ENCODE peak calls at places on chromosomes 11 and 22, in nine cellular contexts. One of them, this sample, is unnamed.

GRCh38 chr11:61972796-61973602 is 5.6 kb upstream of the FTH1 start:
- DNase-seq in skeletal muscle cell: no peak
- DNase-seq in spleen: peak; percentile 71
- DNase-seq in foreskin fibroblast: peak; percentile 85
- DNase-seq in cardiac fibroblast: peak; percentile 94
- DNase-seq in right lobe of liver: peak; percentile 30
- DNase-seq in left lung: peak; percentile 58
- DNase-seq in effector memory CD4-positive, alpha-beta T cell: no peak
- DNase-seq in IMR-90: peak; percentile 91
- DNase-seq in this sample: peak; percentile 89

GRCh38 chr11:44346983-44347382 is 37.0 kb upstream of the ALX4 start:
- DNase-seq in right lobe of liver: no peak
- DNase-seq in foreskin fibroblast: no peak
- DNase-seq in IMR-90: no peak
- DNase-seq in skeletal muscle cell: no peak
- DNase-seq in left lung: no peak
- DNase-seq in cardiac fibroblast: no peak
- DNase-seq in spleen: no peak
- DNase-seq in effector memory CD4-positive, alpha-beta T cell: no peak
- DNase-seq in this sample: no peak

GRCh38 chr11:64911142-64911541 is 5.9 kb downstream of the ATG2A start:
- DNase-seq in cardiac fibroblast: no peak
- DNase-seq in right lobe of liver: no peak
- DNase-seq in foreskin fibroblast: no peak
- DNase-seq in left lung: no peak
- DNase-seq in spleen: no peak
- DNase-seq in IMR-90: no peak
- DNase-seq in effector memory CD4-positive, alpha-beta T cell: no peak
- DNase-seq in skeletal muscle cell: no peak
- DNase-seq in this sample: no peak

GRCh38 chr22:45225732-45226560 is 14.7 kb downstream of the KIAA0930 start:
- DNase-seq in effector memory CD4-positive, alpha-beta T cell: no peak
- DNase-seq in foreskin fibroblast: peak; percentile 86
- DNase-seq in IMR-90: peak; percentile 70
- DNase-seq in spleen: peak; percentile 83
- DNase-seq in right lobe of liver: peak; percentile 57
- DNase-seq in left lung: peak; percentile 63
- DNase-seq in cardiac fibroblast: peak; percentile 54
- DNase-seq in skeletal muscle cell: no peak
- DNase-seq in this sample: no peak

GRCh38 chr11:128476729-128477128 is 110.6 kb downstream of the ETS1 start:
- DNase-seq in cardiac fibroblast: peak; percentile 78
- DNase-seq in effector memory CD4-positive, alpha-beta T cell: peak; percentile 74
- DNase-seq in spleen: no peak
- DNase-seq in IMR-90: no peak
- DNase-seq in foreskin fibroblast: no peak
- DNase-seq in left lung: no peak
- DNase-seq in skeletal muscle cell: no peak
- DNase-seq in right lobe of liver: no peak
- DNase-seq in this sample: no peak

GRCh38 chr22:50483977-50484853 is 2.4 kb upstream of the MIOX start:
- DNase-seq in skeletal muscle cell: no peak
- DNase-seq in IMR-90: no peak
- DNase-seq in right lobe of liver: peak; percentile 17
- DNase-seq in effector memory CD4-positive, alpha-beta T cell: no peak
- DNase-seq in cardiac fibroblast: no peak
- DNase-seq in foreskin fibroblast: no peak
- DNase-seq in spleen: no peak
- DNase-seq in left lung: no peak
- DNase-seq in this sample: no peak

GRCh38 chr22:30313527-30314385 is 13.0 kb downstream of the TBC1D10A start:
- DNase-seq in left lung: no peak
- DNase-seq in IMR-90: no peak
- DNase-seq in skeletal muscle cell: no peak
- DNase-seq in right lobe of liver: no peak
- DNase-seq in foreskin fibroblast: no peak
- DNase-seq in spleen: no peak
- DNase-seq in effector memory CD4-positive, alpha-beta T cell: no peak
- DNase-seq in cardiac fibroblast: no peak
- DNase-seq in this sample: no peak

GRCh38 chr11:22634897-22635629 is 9.4 kb upstream of the FANCF start:
- DNase-seq in skeletal muscle cell: peak; percentile 58
- DNase-seq in left lung: no peak
- DNase-seq in right lobe of liver: peak; percentile 61
- DNase-seq in IMR-90: peak; percentile 18
- DNase-seq in effector memory CD4-positive, alpha-beta T cell: no peak
- DNase-seq in spleen: peak; percentile 40
- DNase-seq in foreskin fibroblast: peak; percentile 31
- DNase-seq in cardiac fibroblast: peak; percentile 26
- DNase-seq in this sample: no peak

GRCh38 chr11:1745701-1746320 is 4.6 kb downstream of the IFITM10 start:
- DNase-seq in effector memory CD4-positive, alpha-beta T cell: no peak
- DNase-seq in spleen: no peak
- DNase-seq in foreskin fibroblast: no peak
- DNase-seq in left lung: peak; percentile 13
- DNase-seq in skeletal muscle cell: no peak
- DNase-seq in cardiac fibroblast: no peak
- DNase-seq in IMR-90: no peak
- DNase-seq in right lobe of liver: no peak
- DNase-seq in this sample: no peak

GRCh38 chr22:35538801-35539321 is 1.8 kb upstream of the RASD2 start:
- DNase-seq in spleen: no peak
- DNase-seq in right lobe of liver: peak; percentile 67
- DNase-seq in skeletal muscle cell: no peak
- DNase-seq in foreskin fibroblast: peak; percentile 52
- DNase-seq in IMR-90: no peak
- DNase-seq in cardiac fibroblast: no peak
- DNase-seq in left lung: no peak
- DNase-seq in effector memory CD4-positive, alpha-beta T cell: no peak
- DNase-seq in this sample: no peak

GRCh38 chr22:19795617-19796008 is 35.0 kb downstream of the TBX1 start:
- DNase-seq in foreskin fibroblast: peak; percentile 85
- DNase-seq in spleen: no peak
- DNase-seq in effector memory CD4-positive, alpha-beta T cell: no peak
- DNase-seq in left lung: no peak
- DNase-seq in cardiac fibroblast: no peak
- DNase-seq in IMR-90: peak; percentile 34
- DNase-seq in right lobe of liver: no peak
- DNase-seq in skeletal muscle cell: no peak
- DNase-seq in this sample: no peak

GRCh38 chr11:67584205-67584880 is 731 bp downstream of the GSTP1 start:
- DNase-seq in cardiac fibroblast: peak; percentile 73
- DNase-seq in spleen: peak; percentile 91
- DNase-seq in right lobe of liver: peak; percentile 54
- DNase-seq in IMR-90: peak; percentile 54
- DNase-seq in foreskin fibroblast: peak; percentile 80
- DNase-seq in left lung: peak; percentile 82
- DNase-seq in effector memory CD4-positive, alpha-beta T cell: no peak
- DNase-seq in skeletal muscle cell: no peak
- DNase-seq in this sample: no peak

GRCh38 chr11:109000531-109000930 is 335.7 kb downstream of the DDX10 start:
- DNase-seq in skeletal muscle cell: no peak
- DNase-seq in effector memory CD4-positive, alpha-beta T cell: no peak
- DNase-seq in spleen: no peak
- DNase-seq in IMR-90: no peak
- DNase-seq in right lobe of liver: no peak
- DNase-seq in foreskin fibroblast: no peak
- DNase-seq in cardiac fibroblast: no peak
- DNase-seq in left lung: no peak
- DNase-seq in this sample: no peak

GRCh38 chr22:43313497-43314474 is 29.4 kb downstream of the SCUBE1 start:
- DNase-seq in spleen: peak; percentile 33
- DNase-seq in right lobe of liver: no peak
- DNase-seq in IMR-90: no peak
- DNase-seq in effector memory CD4-positive, alpha-beta T cell: no peak
- DNase-seq in left lung: no peak
- DNase-seq in cardiac fibroblast: no peak
- DNase-seq in skeletal muscle cell: peak; percentile 11
- DNase-seq in foreskin fibroblast: no peak
- DNase-seq in this sample: no peak

GRCh38 chr22:46829140-46829891 is 66.9 kb downstream of the TBC1D22A start:
- DNase-seq in effector memory CD4-positive, alpha-beta T cell: no peak
- DNase-seq in foreskin fibroblast: peak; percentile 90
- DNase-seq in spleen: no peak
- DNase-seq in IMR-90: peak; percentile 94
- DNase-seq in cardiac fibroblast: peak; percentile 89
- DNase-seq in left lung: no peak
- DNase-seq in right lobe of liver: no peak
- DNase-seq in skeletal muscle cell: peak; percentile 66
- DNase-seq in this sample: peak; percentile 86

GRCh38 chr11:121309688-121310087 is 17.1 kb downstream of the SC5D start:
- DNase-seq in cardiac fibroblast: no peak
- DNase-seq in IMR-90: no peak
- DNase-seq in spleen: no peak
- DNase-seq in skeletal muscle cell: no peak
- DNase-seq in right lobe of liver: no peak
- DNase-seq in foreskin fibroblast: no peak
- DNase-seq in effector memory CD4-positive, alpha-beta T cell: no peak
- DNase-seq in left lung: no peak
- DNase-seq in this sample: no peak

GRCh38 chr11:57405271-57405890 is 14.9 kb upstream of the PRG2 start:
- DNase-seq in IMR-90: no peak
- DNase-seq in spleen: no peak
- DNase-seq in effector memory CD4-positive, alpha-beta T cell: no peak
- DNase-seq in skeletal muscle cell: no peak
- DNase-seq in foreskin fibroblast: peak; percentile 38
- DNase-seq in cardiac fibroblast: no peak
- DNase-seq in right lobe of liver: no peak
- DNase-seq in left lung: no peak
- DNase-seq in this sample: no peak

GRCh38 chr11:39365809-39366436 is 2093.5 kb downstream of the LRRC4C start:
- DNase-seq in foreskin fibroblast: no peak
- DNase-seq in spleen: no peak
- DNase-seq in effector memory CD4-positive, alpha-beta T cell: no peak
- DNase-seq in left lung: no peak
- DNase-seq in skeletal muscle cell: no peak
- DNase-seq in cardiac fibroblast: peak; percentile 2
- DNase-seq in IMR-90: no peak
- DNase-seq in right lobe of liver: no peak
- DNase-seq in this sample: no peak

GRCh38 chr22:21029486-21030025 is 2.8 kb downstream of the SLC7A4 start:
- DNase-seq in effector memory CD4-positive, alpha-beta T cell: no peak
- DNase-seq in right lobe of liver: no peak
- DNase-seq in spleen: no peak
- DNase-seq in skeletal muscle cell: no peak
- DNase-seq in foreskin fibroblast: no peak
- DNase-seq in cardiac fibroblast: no peak
- DNase-seq in left lung: no peak
- DNase-seq in IMR-90: no peak
- DNase-seq in this sample: no peak

GRCh38 chr22:50318698-50319411 is 8.0 kb downstream of the DENND6B start:
- DNase-seq in foreskin fibroblast: no peak
- DNase-seq in right lobe of liver: no peak
- DNase-seq in IMR-90: no peak
- DNase-seq in spleen: no peak
- DNase-seq in cardiac fibroblast: no peak
- DNase-seq in skeletal muscle cell: no peak
- DNase-seq in left lung: no peak
- DNase-seq in effector memory CD4-positive, alpha-beta T cell: no peak
- DNase-seq in this sample: no peak

GRCh38 chr11:47886096-47886495 is 37.9 kb upstream of the NUP160 start:
- DNase-seq in left lung: peak; percentile 47
- DNase-seq in effector memory CD4-positive, alpha-beta T cell: no peak
- DNase-seq in IMR-90: peak; percentile 80
- DNase-seq in foreskin fibroblast: peak; percentile 83
- DNase-seq in cardiac fibroblast: peak; percentile 90
- DNase-seq in skeletal muscle cell: no peak
- DNase-seq in right lobe of liver: no peak
- DNase-seq in spleen: peak; percentile 12
- DNase-seq in this sample: peak; percentile 49

GRCh38 chr11:47899801-47900200 is 51.7 kb upstream of the NUP160 start:
- DNase-seq in foreskin fibroblast: no peak
- DNase-seq in right lobe of liver: no peak
- DNase-seq in cardiac fibroblast: no peak
- DNase-seq in effector memory CD4-positive, alpha-beta T cell: no peak
- DNase-seq in IMR-90: no peak
- DNase-seq in skeletal muscle cell: no peak
- DNase-seq in spleen: peak; percentile 85
- DNase-seq in left lung: no peak
- DNase-seq in this sample: no peak

GRCh38 chr11:74453373-74453975 is 13.9 kb downstream of the KCNE3 start:
- DNase-seq in spleen: peak; percentile 88
- DNase-seq in effector memory CD4-positive, alpha-beta T cell: no peak
- DNase-seq in foreskin fibroblast: peak; percentile 76
- DNase-seq in right lobe of liver: peak; percentile 72
- DNase-seq in left lung: peak; percentile 65
- DNase-seq in skeletal muscle cell: no peak
- DNase-seq in IMR-90: peak; percentile 63
- DNase-seq in cardiac fibroblast: peak; percentile 80
- DNase-seq in this sample: no peak

GRCh38 chr22:24420072-24420976 is 7.1 kb upstream of the ADORA2A start:
- DNase-seq in foreskin fibroblast: no peak
- DNase-seq in effector memory CD4-positive, alpha-beta T cell: no peak
- DNase-seq in right lobe of liver: no peak
- DNase-seq in skeletal muscle cell: no peak
- DNase-seq in IMR-90: no peak
- DNase-seq in cardiac fibroblast: no peak
- DNase-seq in left lung: no peak
- DNase-seq in spleen: peak; percentile 78
- DNase-seq in this sample: no peak
- H3K4me3 ChIP-seq in foreskin fibroblast: no peak overlapping the region
- H3K4me3 ChIP-seq in effector memory CD4-positive, alpha-beta T cell: no peak overlapping the region
- H3K4me3 ChIP-seq in right lobe of liver: no peak overlapping the region
- H3K4me3 ChIP-seq in skeletal muscle cell: no peak overlapping the region
- H3K4me3 ChIP-seq in IMR-90: no peak overlapping the region
- H3K4me3 ChIP-seq in cardiac fibroblast: no peak overlapping the region
- H3K4me3 ChIP-seq in left lung: no peak overlapping the region
- H3K4me3 ChIP-seq in spleen: no peak overlapping the region
- H3K4me3 ChIP-seq in this sample: no peak overlapping the region

GRCh38 chr11:12377106-12377823 is at the start of gene PARVA:
- DNase-seq in foreskin fibroblast: peak; percentile 94
- DNase-seq in right lobe of liver: peak; percentile 64
- DNase-seq in left lung: peak; percentile 50
- DNase-seq in effector memory CD4-positive, alpha-beta T cell: no peak
- DNase-seq in IMR-90: peak; percentile 81
- DNase-seq in skeletal muscle cell: no peak
- DNase-seq in spleen: no peak
- DNase-seq in cardiac fibroblast: peak; percentile 91
- DNase-seq in this sample: peak; percentile 31
- H3K4me3 ChIP-seq in foreskin fibroblast: peak within 1 kb of the TSS; percentile 89
- H3K4me3 ChIP-seq in right lobe of liver: peak within 1 kb of the TSS; percentile 56
- H3K4me3 ChIP-seq in left lung: peak within 1 kb of the TSS; percentile 45
- H3K4me3 ChIP-seq in effector memory CD4-positive, alpha-beta T cell: peak within 1 kb of the TSS; percentile 56
- H3K4me3 ChIP-seq in IMR-90: peak within 1 kb of the TSS; percentile 96
- H3K4me3 ChIP-seq in skeletal muscle cell: peak within 1 kb of the TSS; percentile 69
- H3K4me3 ChIP-seq in spleen: peak within 1 kb of the TSS; percentile 35
- H3K4me3 ChIP-seq in cardiac fibroblast: peak within 1 kb of the TSS; percentile 71
- H3K4me3 ChIP-seq in this sample: peak within 1 kb of the TSS; percentile 79

GRCh38 chr11:9568854-9569587 is 4.4 kb upstream of the WEE1 start:
- DNase-seq in skeletal muscle cell: peak; percentile 71
- DNase-seq in foreskin fibroblast: peak; percentile 94
- DNase-seq in cardiac fibroblast: peak; percentile 95
- DNase-seq in spleen: no peak
- DNase-seq in IMR-90: peak; percentile 89
- DNase-seq in effector memory CD4-positive, alpha-beta T cell: no peak
- DNase-seq in right lobe of liver: peak; percentile 74
- DNase-seq in left lung: peak; percentile 74
- DNase-seq in this sample: peak; percentile 71
- H3K4me3 ChIP-seq in skeletal muscle cell: no peak overlapping the region
- H3K4me3 ChIP-seq in foreskin fibroblast: no peak overlapping the region
- H3K4me3 ChIP-seq in cardiac fibroblast: peak overlapping the region; percentile 7
- H3K4me3 ChIP-seq in spleen: no peak overlapping the region
- H3K4me3 ChIP-seq in IMR-90: no peak overlapping the region
- H3K4me3 ChIP-seq in effector memory CD4-positive, alpha-beta T cell: no peak overlapping the region
- H3K4me3 ChIP-seq in right lobe of liver: no peak overlapping the region
- H3K4me3 ChIP-seq in left lung: no peak overlapping the region
- H3K4me3 ChIP-seq in this sample: no peak overlapping the region

GRCh38 chr11:111978028-111978771 is 41.1 kb downstream of the DIXDC1 start:
- DNase-seq in foreskin fibroblast: peak; percentile 86
- DNase-seq in cardiac fibroblast: peak; percentile 85
- DNase-seq in spleen: no peak
- DNase-seq in left lung: peak; percentile 35
- DNase-seq in right lobe of liver: peak; percentile 23
- DNase-seq in skeletal muscle cell: peak; percentile 30
- DNase-seq in IMR-90: peak; percentile 64
- DNase-seq in effector memory CD4-positive, alpha-beta T cell: no peak
- DNase-seq in this sample: no peak
- H3K4me3 ChIP-seq in foreskin fibroblast: peak overlapping the region; percentile 53
- H3K4me3 ChIP-seq in cardiac fibroblast: peak overlapping the region; percentile 77
- H3K4me3 ChIP-seq in spleen: peak overlapping the region; percentile 13
- H3K4me3 ChIP-seq in left lung: peak overlapping the region; percentile 52
- H3K4me3 ChIP-seq in right lobe of liver: peak overlapping the region; percentile 49
- H3K4me3 ChIP-seq in skeletal muscle cell: peak overlapping the region; percentile 66
- H3K4me3 ChIP-seq in IMR-90: peak overlapping the region; percentile 91
- H3K4me3 ChIP-seq in effector memory CD4-positive, alpha-beta T cell: no peak overlapping the region
- H3K4me3 ChIP-seq in this sample: peak overlapping the region; percentile 73